ENCODE peak calls at places on chromosomes 6 and 20, in eight cellular contexts. V, K, N, X, P, Q, Z and F are unnamed samples.

GRCh38 chr20:19806806-19807691 is 49.0 kb downstream of the RIN2 start:
- DNase-seq in V (no peak), K (no peak), N (no peak), X (no peak), P (no peak), Q (no peak), Z (no peak), F (no peak)

GRCh38 chr6:56804996-56805395 is 149.9 kb upstream of the BEND6 start:
- DNase-seq in V (no peak), K (no peak), N (no peak), X (no peak), P (no peak), Q (no peak), Z (no peak), F (no peak)

GRCh38 chr6:15763827-15764226 is 101.0 kb upstream of the DTNBP1 start:
- DNase-seq in V (no peak), K (no peak), N (peak), X (peak), P (no peak), Q (no peak), Z (no peak), F (no peak)

GRCh38 chr6:3222506-3223038 is 4.9 kb downstream of the TUBB2B start:
- DNase-seq in V (no peak), K (no peak), N (no peak), X (peak), P (no peak), Q (no peak), Z (no peak), F (no peak)

GRCh38 chr6:12709116-12709515 is 7.5 kb upstream of the PHACTR1 start:
- DNase-seq in V (no peak), K (no peak), N (no peak), X (peak), P (no peak), Q (no peak), Z (no peak), F (no peak)

GRCh38 chr20:3398681-3399252 is 8.7 kb downstream of the DNAAF9 start:
- DNase-seq in V (no peak), K (no peak), N (no peak), X (no peak), P (no peak), Q (no peak), Z (no peak), F (no peak)

GRCh38 chr6:128600397-128600951 is 80.1 kb upstream of the PTPRK start:
- DNase-seq in V (no peak), K (no peak), N (no peak), X (no peak), P (no peak), Q (no peak), Z (no peak), F (no peak)

GRCh38 chr20:39067526-39068216 is 105.5 kb downstream of the DHX35 start:
- DNase-seq in V (no peak), K (no peak), N (no peak), X (no peak), P (no peak), Q (no peak), Z (no peak), F (no peak)

GRCh38 chr20:34971873-34972235 is 16.2 kb downstream of the MYH7B start:
- DNase-seq in V (no peak), K (no peak), N (no peak), X (no peak), P (no peak), Q (no peak), Z (no peak), F (no peak)

GRCh38 chr20:57414867-57415592 is 23.8 kb downstream of the RBM38 start:
- DNase-seq in V (no peak), K (no peak), N (peak), X (no peak), P (no peak), Q (no peak), Z (no peak), F (no peak)

GRCh38 chr20:13545755-13546154 is 93.0 kb downstream of the TASP1 start:
- DNase-seq in V (no peak), K (no peak), N (no peak), X (no peak), P (no peak), Q (no peak), Z (no peak), F (no peak)

GRCh38 chr6:47047479-47048411 is 5.6 kb upstream of the ADGRF1 start:
- DNase-seq in V (no peak), K (peak), N (no peak), X (peak), P (no peak), Q (peak), Z (peak), F (peak)

GRCh38 chr6:45718901-45719300 is 296.8 kb downstream of the CLIC5 start:
- DNase-seq in V (no peak), K (no peak), N (no peak), X (no peak), P (no peak), Q (no peak), Z (no peak), F (no peak)

GRCh38 chr6:148869589-148869988 is 122.8 kb downstream of the UST start:
- DNase-seq in V (no peak), K (no peak), N (no peak), X (no peak), P (no peak), Q (no peak), Z (no peak), F (no peak)

GRCh38 chr20:62134735-62135231 is 8.4 kb downstream of the PSMA7 start:
- DNase-seq in V (no peak), K (no peak), N (peak), X (no peak), P (peak), Q (no peak), Z (no peak), F (no peak)

GRCh38 chr6:126657556-126658129 is 317.7 kb downstream of the CENPW start:
- DNase-seq in V (no peak), K (no peak), N (no peak), X (peak), P (no peak), Q (no peak), Z (peak), F (no peak)

GRCh38 chr6:26537846-26538571 is at the start of gene HMGN4:
- DNase-seq in V (no peak), K (peak), N (peak), X (peak), P (peak), Q (peak), Z (peak), F (peak)

GRCh38 chr6:169520104-169520503 is 181.7 kb downstream of the WDR27 start:
- DNase-seq in V (no peak), K (no peak), N (no peak), X (no peak), P (no peak), Q (no peak), Z (no peak), F (no peak)
- TF ChIP-seq CTCF in V (peak), K (peak), N (peak), X (peak), P (peak), Q (no peak), Z (no peak), F (no peak)

GRCh38 chr6:41652876-41653641 is 14.8 kb downstream of the MDFI start:
- DNase-seq in V (no peak), K (no peak), N (no peak), X (peak), P (no peak), Q (peak), Z (no peak), F (no peak)
- TF ChIP-seq CTCF in V (no peak), K (no peak), N (no peak), X (no peak), P (no peak), Q (no peak), Z (no peak), F (no peak)

GRCh38 chr6:10429638-10430427 is 15.0 kb upstream of the TFAP2A start:
- DNase-seq in V (no peak), K (no peak), N (no peak), X (peak), P (no peak), Q (peak), Z (peak), F (no peak)

GRCh38 chr6:10424005-10424404 is 9.1 kb upstream of the TFAP2A start:
- DNase-seq in V (no peak), K (no peak), N (no peak), X (peak), P (no peak), Q (no peak), Z (no peak), F (no peak)

GRCh38 chr6:10425177-10425972 is 10.5 kb upstream of the TFAP2A start:
- DNase-seq in V (no peak), K (no peak), N (no peak), X (peak), P (no peak), Q (no peak), Z (no peak), F (no peak)

GRCh38 chr6:10426781-10427279 is 12.0 kb upstream of the TFAP2A start:
- DNase-seq in V (no peak), K (no peak), N (no peak), X (no peak), P (no peak), Q (no peak), Z (peak), F (no peak)

DNA sequence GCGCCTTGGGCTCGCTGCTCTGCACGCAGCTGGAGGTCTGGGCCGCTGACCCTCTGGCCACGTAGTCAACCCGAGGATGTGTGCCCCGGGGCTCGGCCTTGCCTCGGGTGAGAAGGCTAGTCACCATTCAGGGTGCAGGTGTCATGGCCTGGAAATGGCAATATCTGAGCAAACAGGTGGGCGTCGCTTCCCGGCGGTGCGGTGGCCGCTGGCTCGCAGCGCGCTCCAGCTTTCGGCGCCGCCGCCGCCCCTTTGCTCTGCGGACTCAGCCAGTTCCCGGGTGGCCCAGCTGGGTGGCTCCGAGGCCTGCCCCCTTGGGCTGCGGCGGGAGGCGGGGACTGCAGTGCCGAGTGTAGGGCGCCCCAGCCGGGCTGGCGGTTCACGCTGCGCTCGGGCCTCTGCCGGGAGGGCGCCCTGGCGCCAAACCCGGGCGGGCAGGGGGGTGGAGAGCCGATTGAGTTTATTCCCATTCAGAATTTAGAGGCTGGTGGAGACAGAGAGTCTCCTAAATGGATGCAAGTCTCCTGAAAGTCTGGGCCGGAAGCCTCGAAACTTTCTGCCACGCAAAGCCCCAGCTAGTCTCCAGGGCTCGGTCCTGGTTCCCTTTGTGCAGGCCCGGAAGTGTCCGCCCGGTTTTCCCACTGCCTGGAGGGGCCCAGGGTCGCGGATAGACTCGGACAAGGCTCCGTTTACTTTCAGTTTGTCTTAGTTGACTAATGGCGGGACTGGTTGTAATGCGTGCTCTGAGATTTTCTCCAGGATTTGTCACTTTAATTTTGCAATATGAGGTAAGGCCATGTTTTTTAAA is 11.3 kb upstream of the TFAP2A start:
- DNase-seq in V (no peak), K (no peak), N (peak), X (peak), P (no peak), Q (no peak), Z (peak), F (peak)
- TF ChIP-seq CTCF in V (no peak), K (no peak), N (peak), X (no peak), P (no peak), Q (no peak), Z (peak), F (no peak)

GRCh38 chr6:43671801-43672690 is 15.5 kb downstream of the MRPS18A start:
- DNase-seq in V (no peak), K (no peak), N (no peak), X (no peak), P (no peak), Q (peak), Z (no peak), F (no peak)
- TF ChIP-seq CTCF in V (no peak), K (no peak), N (no peak), X (no peak), P (no peak), Q (no peak), Z (no peak), F (no peak)

GRCh38 chr6:87944541-87944954 is 103.1 kb upstream of the SPACA1 start:
- DNase-seq in V (peak), K (no peak), N (no peak), X (peak), P (no peak), Q (peak), Z (no peak), F (no peak)
- TF ChIP-seq CTCF in V (no peak), K (no peak), N (no peak), X (peak), P (peak), Q (no peak), Z (peak), F (no peak)